ENCODE peak calls at places on chromosomes 6 and 20, in six cellular contexts. V is HepG2, L is sigmoid colon, K is endothelial cell of umbilical vein, P is dorsolateral prefrontal cortex, J is right lobe of liver. Z is an unnamed sample.

GRCh38 chr6:77740380-77740779 is 87.5 kb downstream of the MEI4 start:
- DNase-seq in P (no peak), L (no peak), K (peak; percentile 36), V (peak; percentile 18), J (no peak), Z (no peak)

GRCh38 chr20:3729811-3730550 is 2.5 kb upstream of the HSPA12B start:
- DNase-seq in K (no peak), L (peak; percentile 60), V (no peak), P (no peak), J (no peak), Z (no peak)

GRCh38 chr6:122381494-122382083 is 17.9 kb upstream of the HSF2 start:
- DNase-seq in V (peak; percentile 69), K (peak; percentile 69), P (no peak), L (peak; percentile 83), J (peak; percentile 53), Z (no peak)

GRCh38 chr20:36462440-36463211 is 78.7 kb upstream of the MYL9 start:
- DNase-seq in J (no peak), V (no peak), P (no peak), K (peak; percentile 70), L (peak; percentile 88), Z (no peak)

GRCh38 chr6:15555101-15556038 is 107.5 kb downstream of the DTNBP1 start:
- DNase-seq in V (no peak), L (no peak), P (no peak), K (peak; percentile 26), J (no peak), Z (no peak)

GRCh38 chr20:42567409-42567808 is 622.3 kb downstream of the PTPRT start:
- DNase-seq in P (no peak), V (no peak), J (no peak), K (no peak), L (no peak), Z (no peak)

GRCh38 chr6:167907837-167908681 is 81.3 kb downstream of the AFDN start:
- DNase-seq in V (peak; percentile 51), J (no peak), P (no peak), L (no peak), K (peak; percentile 15), Z (no peak)

GRCh38 chr6:41636803-41637178 is 1.5 kb upstream of the MDFI start:
- DNase-seq in L (peak; percentile 69), K (peak; percentile 51), J (no peak), V (no peak), P (no peak), Z (no peak)

GRCh38 chr6:138203315-138203714 is 15.0 kb downstream of the PBOV1 start:
- DNase-seq in V (no peak), P (no peak), L (no peak), J (no peak), K (no peak), Z (no peak)

GRCh38 chr6:33445020-33445676 is 9.2 kb upstream of the ZBTB9 start:
- DNase-seq in L (no peak), P (no peak), V (no peak), J (no peak), K (no peak), Z (no peak)

GRCh38 chr6:128259735-128260685 is 260.4 kb downstream of the PTPRK start:
- DNase-seq in L (no peak), K (no peak), J (no peak), V (no peak), P (no peak), Z (no peak)

GRCh38 chr20:57785061-57785460 is 75.2 kb upstream of the PMEPA1 start:
- DNase-seq in K (no peak), P (no peak), L (no peak), J (no peak), V (no peak), Z (no peak)

GRCh38 chr6:67112120-67112519 is 1405.1 kb upstream of the EYS start:
- DNase-seq in L (no peak), V (no peak), J (no peak), P (no peak), K (no peak), Z (no peak)

GRCh38 chr6:44179072-44179536 is 20.5 kb downstream of the CAPN11 start:
- DNase-seq in L (no peak), J (no peak), P (no peak), K (peak; percentile 62), V (peak; percentile 60), Z (no peak)

GRCh38 chr6:111754423-111754822 is 118.8 kb downstream of the FYN start:
- DNase-seq in V (no peak), K (peak; percentile 93), J (no peak), L (no peak), P (no peak), Z (no peak)

GRCh38 chr6:156474507-156475120 is 302.6 kb upstream of the ARID1B start:
- DNase-seq in V (no peak), K (no peak), L (no peak), P (no peak), J (no peak), Z (no peak)

GRCh38 chr20:11850901-11851300 is 66.8 kb upstream of the BTBD3 start:
- DNase-seq in L (no peak), J (no peak), V (no peak), P (no peak), K (no peak), Z (no peak)

GRCh38 chr20:11447371-11448100 is 470.2 kb upstream of the BTBD3 start:
- DNase-seq in V (no peak), K (peak; percentile 66), P (no peak), J (no peak), L (no peak), Z (no peak)

GRCh38 chr6:166957087-166957804 is 896 bp upstream of the RNASET2 start:
- DNase-seq in K (no peak), J (peak; percentile 64), L (peak; percentile 84), P (no peak), V (peak; percentile 87), Z (no peak)

GRCh38 chr20:4326194-4327065 is 311.1 kb upstream of the RNF24 start:
- DNase-seq in J (no peak), K (no peak), V (no peak), L (no peak), P (no peak), Z (no peak)

GRCh38 chr6:20826378-20826777 is 292.1 kb downstream of the CDKAL1 start:
- DNase-seq in P (no peak), L (no peak), V (no peak), J (no peak), K (peak; percentile 91), Z (no peak)

GRCh38 chr20:40753472-40753871 is 64.4 kb upstream of the MAFB start:
- DNase-seq in L (no peak), V (no peak), J (no peak), P (no peak), K (no peak), Z (no peak)

GRCh38 chr20:12047838-12048432 is 130.2 kb downstream of the BTBD3 start:
- DNase-seq in L (no peak), J (no peak), P (no peak), V (no peak), K (peak; percentile 30), Z (no peak)

GRCh38 chr6:143410859-143411270 is 39.6 kb downstream of the ADAT2 start:
- DNase-seq in P (no peak), J (no peak), L (no peak), K (peak; percentile 7), V (peak; percentile 95), Z (no peak)

GRCh38 chr20:60137657-60138245 is 179.5 kb downstream of the CDH26 start:
- DNase-seq in V (no peak), L (no peak), J (no peak), P (no peak), K (no peak), Z (no peak)

GRCh38 chr20:56247954-56248782 is at the start of gene MC3R:
- DNase-seq in L (no peak), K (peak; percentile 2), J (peak; percentile 69), V (peak; percentile 68), P (peak; percentile 35), Z (no peak)
- TF ChIP-seq CTCF in L (peak; percentile 15), K (peak; percentile 33), J (peak; percentile 89), V (peak; percentile 94), P (peak; percentile 66), Z (peak; percentile 60)

GRCh38 chr20:9363673-9364072 is 150.7 kb upstream of the LAMP5 start:
- DNase-seq in J (no peak), L (no peak), K (no peak), P (no peak), V (no peak), Z (no peak)

GRCh38 chr20:9353916-9354276 is 160.5 kb upstream of the LAMP5 start:
- DNase-seq in L (no peak), J (no peak), P (no peak), V (no peak), K (no peak), Z (no peak)

GRCh38 chr20:9360427-9360826 is 154.0 kb upstream of the LAMP5 start:
- DNase-seq in V (no peak), P (no peak), J (no peak), L (no peak), K (no peak), Z (no peak)

GRCh38 chr20:9354579-9354978 is 159.8 kb upstream of the LAMP5 start:
- DNase-seq in K (no peak), V (no peak), L (no peak), P (no peak), J (no peak), Z (no peak)

GRCh38 chr20:9359561-9360308 is 154.7 kb upstream of the LAMP5 start:
- DNase-seq in K (peak; percentile 82), P (no peak), J (no peak), V (peak; percentile 67), L (peak; percentile 70), Z (no peak)
- TF ChIP-seq CTCF in K (peak; percentile 42), P (peak; percentile 55), J (peak; percentile 50), V (peak; percentile 83), L (peak; percentile 41), Z (peak; percentile 48)

DNA sequence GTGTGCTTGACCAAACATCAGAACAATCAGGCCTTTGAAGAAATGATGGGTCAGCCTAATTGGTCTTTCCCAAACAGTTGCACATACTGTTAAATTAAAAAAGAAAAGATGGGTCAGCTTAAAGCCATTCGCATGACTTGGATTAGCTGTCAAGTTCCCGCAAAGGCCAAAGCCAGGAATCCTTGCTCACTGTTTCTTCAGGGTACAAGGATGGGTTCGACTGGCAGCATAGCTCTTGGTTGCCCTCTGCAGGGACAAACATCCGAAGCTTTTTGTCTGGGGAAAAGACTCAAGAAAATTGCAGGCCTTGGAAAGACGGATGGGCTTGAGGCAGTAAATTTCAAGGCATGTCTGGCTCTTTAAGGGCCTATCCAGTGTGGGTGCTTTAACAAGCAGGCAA is 168.0 kb downstream of the HDGFL1 start:
- DNase-seq in V (no peak), J (no peak), K (peak; percentile 52), L (peak; percentile 65), P (peak; percentile 25), Z (no peak)
- TF ChIP-seq CTCF in V (no peak), J (peak; percentile 44), K (peak; percentile 26), L (peak; percentile 9), P (peak; percentile 68), Z (peak; percentile 12)

GRCh38 chr20:25083141-25083772 is 1.3 kb upstream of the VSX1 start:
- DNase-seq in J (no peak), K (no peak), V (no peak), P (no peak), L (no peak), Z (no peak)

GRCh38 chr20:25079171-25079570 is 2.8 kb downstream of the VSX1 start:
- DNase-seq in L (no peak), K (no peak), V (no peak), P (no peak), J (no peak), Z (no peak)

GRCh38 chr20:25081730-25082497 is at the start of gene VSX1:
- DNase-seq in L (no peak), J (no peak), K (no peak), P (no peak), V (no peak), Z (no peak)

GRCh38 chr20:25082498-25082873 is 545 bp upstream of the VSX1 start:
- DNase-seq in V (no peak), K (no peak), L (no peak), P (no peak), J (no peak), Z (no peak)

GRCh38 chr20:25081065-25081729 is 744 bp downstream of the VSX1 start:
- DNase-seq in V (no peak), L (no peak), J (no peak), P (no peak), K (no peak), Z (no peak)
- TF ChIP-seq CTCF in V (peak; percentile 37), L (no peak), J (no peak), P (no peak), K (no peak), Z (peak; percentile 58)

Z was measured in D721Med.